ENCODE peak calls at places on chromosome 1, in ten cellular contexts. N, J, Y, Z, O, X, K, E, D and P are unnamed samples.

GRCh38 chr1:219347843-219348475 is 174.3 kb downstream of the LYPLAL1 start:
- DNase-seq in N (peak; percentile 18), J (peak; percentile 49), Y (no peak), Z (no peak), O (no peak), X (no peak), K (no peak), E (peak; percentile 72), D (no peak), P (no peak)

GRCh38 chr1:19385869-19386591 is 73.9 kb downstream of the SLC66A1 start:
- DNase-seq in N (peak; percentile 70), J (peak; percentile 72), Y (peak; percentile 73), Z (no peak), O (no peak), X (no peak), K (no peak), E (no peak), D (no peak), P (no peak)

GRCh38 chr1:193062698-193063463 is 3.5 kb downstream of the RO60 start:
- DNase-seq in N (no peak), J (no peak), Y (no peak), Z (no peak), O (no peak), X (no peak), K (no peak), E (no peak), D (no peak), P (no peak)

GRCh38 chr1:114509596-114510234 is 1.3 kb downstream of the TRIM33 start:
- DNase-seq in N (no peak), J (no peak), Y (no peak), Z (no peak), O (no peak), X (no peak), K (no peak), E (no peak), D (no peak), P (no peak)

GRCh38 chr1:35899941-35900340 is 16.9 kb downstream of the AGO1 start:
- DNase-seq in N (no peak), J (no peak), Y (no peak), Z (no peak), O (no peak), X (no peak), K (no peak), E (no peak), D (no peak), P (no peak)

GRCh38 chr1:232226197-232226681 is 403.7 kb downstream of the SIPA1L2 start:
- DNase-seq in N (peak; percentile 69), J (no peak), Y (no peak), Z (no peak), O (peak; percentile 70), X (no peak), K (no peak), E (no peak), D (peak; percentile 63), P (no peak)

GRCh38 chr1:237098517-237098916 is 56.5 kb downstream of the RYR2 start:
- DNase-seq in N (peak; percentile 2), J (no peak), Y (no peak), Z (no peak), O (no peak), X (no peak), K (no peak), E (no peak), D (no peak), P (no peak)

GRCh38 chr1:205298191-205298994 is 23.2 kb downstream of the NUAK2 start:
- DNase-seq in N (peak; percentile 86), J (no peak), Y (no peak), Z (peak; percentile 99), O (peak; percentile 94), X (no peak), K (no peak), E (no peak), D (peak; percentile 83), P (no peak)

GRCh38 chr1:52423771-52424170 is 19.4 kb downstream of the PRPF38A start:
- DNase-seq in N (no peak), J (no peak), Y (no peak), Z (no peak), O (no peak), X (peak; percentile 39), K (no peak), E (no peak), D (no peak), P (no peak)

GRCh38 chr1:202991112-202991511 is 16.1 kb upstream of the TMEM183A start:
- DNase-seq in N (no peak), J (no peak), Y (no peak), Z (no peak), O (no peak), X (no peak), K (no peak), E (no peak), D (no peak), P (no peak)

DNA sequence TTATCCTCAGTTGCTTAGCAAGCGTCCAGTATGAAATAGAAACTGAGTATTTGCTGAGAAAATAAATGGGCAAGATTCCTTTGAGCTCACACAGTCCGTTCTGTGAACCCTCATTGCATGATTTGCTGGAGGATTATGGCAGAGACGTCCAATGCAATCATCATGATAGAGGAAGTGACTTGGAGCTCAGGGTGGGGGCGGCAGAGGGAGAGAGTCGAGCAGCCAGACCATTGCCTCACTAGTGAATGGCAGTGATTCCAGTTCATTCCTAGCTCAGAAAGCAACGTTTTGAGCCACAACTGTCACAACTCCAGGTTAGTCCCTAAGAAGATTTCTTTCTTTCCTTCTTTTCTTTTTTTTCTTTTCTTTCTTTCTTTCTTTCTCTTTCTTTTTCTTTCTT is 27.5 kb upstream of the COL9A2 start:
- DNase-seq in N (peak; percentile 53), J (no peak), Y (peak; percentile 52), Z (peak; percentile 11), O (no peak), X (peak; percentile 81), K (peak; percentile 27), E (no peak), D (no peak), P (peak; percentile 36)
- TF ChIP-seq CTCF in N (no peak), J (no peak), Y (no peak), Z (no peak), O (no peak), X (no peak), K (no peak), E (no peak), D (no peak), P (no peak)

GRCh38 chr1:32241011-32241763 is 5.8 kb upstream of the FAM167B start:
- DNase-seq in N (peak; percentile 58), J (peak; percentile 52), Y (peak; percentile 73), Z (peak; percentile 54), O (no peak), X (no peak), K (peak; percentile 46), E (peak; percentile 86), D (peak; percentile 77), P (peak; percentile 64)

GRCh38 chr1:32239790-32240139 is 7.3 kb upstream of the FAM167B start:
- DNase-seq in N (no peak), J (no peak), Y (peak; percentile 16), Z (no peak), O (no peak), X (no peak), K (no peak), E (no peak), D (no peak), P (no peak)

GRCh38 chr1:32242341-32242851 is 4.6 kb upstream of the FAM167B start:
- DNase-seq in N (peak; percentile 43), J (no peak), Y (peak; percentile 48), Z (peak; percentile 32), O (no peak), X (no peak), K (no peak), E (no peak), D (peak; percentile 54), P (no peak)

GRCh38 chr1:32239335-32239734 is 7.7 kb upstream of the FAM167B start:
- DNase-seq in N (no peak), J (no peak), Y (peak; percentile 27), Z (no peak), O (no peak), X (no peak), K (no peak), E (no peak), D (peak; percentile 49), P (no peak)

DNA sequence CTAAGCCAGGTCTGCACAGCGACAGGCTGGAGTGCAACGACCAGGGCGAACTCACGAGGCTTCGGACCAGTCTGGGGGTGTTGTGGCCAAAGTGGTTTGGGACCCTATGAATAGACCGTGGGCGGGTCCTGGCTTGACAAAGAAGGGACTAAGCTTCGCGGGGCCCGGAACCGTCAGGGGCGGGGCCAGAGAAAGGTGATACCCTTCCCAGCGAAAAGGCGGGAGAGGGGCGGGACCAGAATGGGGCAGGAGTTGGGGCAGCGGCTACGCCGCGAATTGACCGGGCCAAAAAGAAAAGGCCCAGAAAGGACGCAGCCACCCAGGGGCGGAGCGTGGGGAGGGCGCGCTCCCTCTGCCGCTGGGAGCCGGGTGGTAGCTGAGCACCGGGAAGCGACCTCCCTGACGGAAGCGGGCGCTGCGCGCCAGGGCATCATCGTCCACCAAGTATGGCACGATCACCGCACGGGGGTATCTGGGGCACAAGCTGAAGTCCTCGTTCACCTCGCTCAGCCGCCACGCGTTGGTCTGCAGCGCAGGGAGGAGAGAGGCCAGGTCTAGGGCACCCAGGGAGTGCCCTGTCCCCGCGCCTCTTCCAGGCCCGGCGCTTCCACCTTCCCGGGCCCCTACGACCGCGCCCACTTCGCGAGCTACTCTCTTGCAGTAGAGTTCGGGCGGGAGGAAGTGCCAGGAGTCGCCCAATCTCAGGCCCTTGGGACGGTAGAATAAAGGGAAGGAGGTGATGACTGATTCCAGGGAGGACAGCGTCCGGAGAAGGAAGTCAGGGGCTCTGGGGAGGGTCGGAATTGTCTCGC is 6.7 kb upstream of the FAM167B start:
- DNase-seq in N (peak; percentile 48), J (peak; percentile 79), Y (peak; percentile 87), Z (peak; percentile 75), O (no peak), X (peak; percentile 60), K (peak; percentile 75), E (peak; percentile 89), D (peak; percentile 99), P (no peak)
- TF ChIP-seq CTCF in N (peak; percentile 3), J (peak; percentile 36), Y (peak; percentile 11), Z (peak; percentile 36), O (no peak), X (no peak), K (peak; percentile 27), E (no peak), D (peak; percentile 25), P (no peak)

DNA sequence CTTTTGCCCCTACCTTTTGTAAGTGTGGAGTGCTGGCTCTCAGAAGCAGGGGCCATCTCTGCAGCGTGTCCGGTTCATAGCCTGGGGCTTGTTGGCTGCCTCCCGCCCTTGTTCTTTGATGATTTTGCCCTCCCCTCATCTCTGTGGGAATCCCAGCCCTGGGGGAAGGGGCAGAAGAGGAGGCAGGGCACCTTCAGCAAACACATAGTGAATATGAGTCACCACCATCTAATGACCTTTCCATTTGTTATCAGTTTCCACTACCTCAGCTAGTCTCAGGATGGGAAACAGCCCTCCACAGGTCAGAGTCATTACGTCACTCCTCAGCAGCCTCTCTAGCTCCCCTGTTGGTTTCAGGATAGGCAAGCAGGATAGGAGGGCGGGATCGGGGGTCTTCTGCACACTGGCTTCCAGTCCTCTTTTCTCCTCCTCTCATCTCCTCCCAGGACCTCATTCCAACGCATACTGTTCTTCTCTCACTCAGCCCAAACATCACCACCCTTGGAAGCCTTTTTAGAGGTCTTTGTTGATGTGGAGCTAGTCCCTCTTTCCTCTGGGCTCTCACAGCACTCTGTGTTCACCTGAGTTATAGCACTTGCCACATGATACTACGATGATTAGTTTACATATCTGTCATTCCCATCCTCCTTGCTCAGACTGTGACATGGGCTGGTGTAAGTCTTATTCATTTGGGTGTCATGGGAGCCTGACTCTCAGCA is 15.8 kb downstream of the GADD45A start:
- DNase-seq in N (no peak), J (no peak), Y (no peak), Z (peak; percentile 79), O (peak; percentile 34), X (no peak), K (no peak), E (no peak), D (peak; percentile 58), P (no peak)
- TF ChIP-seq CTCF in N (no peak), J (peak; percentile 9), Y (no peak), Z (no peak), O (peak; percentile 29), X (no peak), K (no peak), E (no peak), D (peak; percentile 45), P (no peak)

GRCh38 chr1:24744911-24745710 is at the start of gene CLIC4:
- DNase-seq in N (peak; percentile 99), J (peak; percentile 100), Y (peak; percentile 100), Z (peak; percentile 98), O (peak; percentile 97), X (peak; percentile 99), K (peak; percentile 99), E (peak; percentile 100), D (peak; percentile 100), P (peak; percentile 98)
- TF ChIP-seq CTCF in N (no peak), J (peak; percentile 46), Y (no peak), Z (no peak), O (no peak), X (peak; percentile 5), K (no peak), E (no peak), D (no peak), P (peak; percentile 46)